ENCODE peak calls at places on chromosome 3, in eight cellular contexts. Q is SK-MEL-5; U is MV-4-11; X is stimulated activated CD8-positive, alpha-beta memory T cell treated with anti-CD3 and anti-CD28 coated beads, Interleukin-4, amount 100 ng/mL, for 24 hours; R is H4; F is NCI-H1436; G is nephron progenitor cell; B is upper lobe of left lung. A is an unnamed sample.

GRCh38 chr3:139109271-139109670 is 64.6 kb upstream of the PRR23C start:
- DNase-seq in Q (no peak), U (no peak), X (no peak), R (no peak), F (no peak), G (no peak), B (no peak), A (no peak)

GRCh38 chr3:72427575-72427974 is 420.7 kb downstream of the SHQ1 start:
- DNase-seq in Q (no peak), U (no peak), X (no peak), R (no peak), F (no peak), G (no peak), B (no peak), A (no peak)

GRCh38 chr3:46208167-46208704 is at the start of gene CCR1:
- DNase-seq in Q (peak), U (peak), X (peak), R (peak), F (no peak), G (peak), B (peak), A (peak)

GRCh38 chr3:134326760-134327593 is 47.3 kb downstream of the AMOTL2 start:
- DNase-seq in Q (peak), U (no peak), X (no peak), R (peak), F (no peak), G (peak), B (no peak), A (no peak)

GRCh38 chr3:144221771-144222170 is 250.1 kb downstream of the DIPK2A start:
- DNase-seq in Q (no peak), U (no peak), X (no peak), R (no peak), F (peak), G (no peak), B (no peak), A (no peak)

GRCh38 chr3:42688016-42688415 is 2.7 kb downstream of the KLHL40 start:
- DNase-seq in Q (no peak), U (no peak), X (no peak), R (no peak), F (no peak), G (no peak), B (no peak), A (no peak)

GRCh38 chr3:122681294-122682015 is 816 bp downstream of the PARP14 start:
- DNase-seq in Q (no peak), U (no peak), X (no peak), R (no peak), F (no peak), G (no peak), B (peak), A (no peak)

GRCh38 chr3:48612270-48612669 is 2.8 kb upstream of the UQCRC1 start:
- DNase-seq in Q (peak), U (no peak), X (no peak), R (no peak), F (no peak), G (no peak), B (no peak), A (no peak)